ENCODE peak calls at places on chromosomes 2 and 18, in seven cellular contexts. B, N, U, K, T, Q and Y are unnamed samples.
A peak's percentile ranks its signal among the peaks of the same experiment; 100 is the strongest.

GRCh38 chr2:31401580-31401979 is 13.0 kb downstream of the XDH start:
- DNase-seq in B (no peak), N (peak; percentile 94), U (no peak), K (no peak), T (no peak), Q (peak; percentile 100), Y (no peak)

GRCh38 chr2:237603049-237603717 is 12.6 kb upstream of the RAB17 start:
- DNase-seq in B (no peak), N (no peak), U (no peak), K (no peak), T (no peak), Q (no peak), Y (no peak)

GRCh38 chr2:105873721-105874120 is 129.0 kb downstream of the NCK2 start:
- DNase-seq in B (no peak), N (peak; percentile 83), U (no peak), K (no peak), T (no peak), Q (peak; percentile 60), Y (no peak)

GRCh38 chr2:226887940-226888339 is 52.1 kb downstream of the RHBDD1 start:
- DNase-seq in B (no peak), N (peak; percentile 57), U (no peak), K (no peak), T (no peak), Q (peak; percentile 62), Y (no peak)

GRCh38 chr2:201452058-201452736 is 657 bp downstream of the STRADB start:
- DNase-seq in B (no peak), N (no peak), U (no peak), K (no peak), T (no peak), Q (peak; percentile 35), Y (no peak)

GRCh38 chr2:128427356-128427755 is 108.7 kb upstream of the HS6ST1 start:
- DNase-seq in B (no peak), N (no peak), U (peak; percentile 54), K (no peak), T (no peak), Q (no peak), Y (no peak)

GRCh38 chr18:12306752-12307151 is 1.3 kb upstream of the TUBB6 start:
- DNase-seq in B (no peak), N (no peak), U (no peak), K (no peak), T (no peak), Q (no peak), Y (no peak)

GRCh38 chr2:45494275-45494977 is 116.6 kb downstream of the SRBD1 start:
- DNase-seq in B (peak; percentile 70), N (peak; percentile 61), U (no peak), K (no peak), T (peak; percentile 64), Q (peak; percentile 73), Y (no peak)

GRCh38 chr2:128325665-128326181 is 7.1 kb upstream of the HS6ST1 start:
- DNase-seq in B (no peak), N (no peak), U (no peak), K (no peak), T (no peak), Q (no peak), Y (no peak)

GRCh38 chr18:74724186-74724585 is 126.5 kb downstream of the ZNF407 start:
- DNase-seq in B (no peak), N (peak; percentile 20), U (no peak), K (no peak), T (no peak), Q (peak; percentile 22), Y (no peak)

GRCh38 chr2:239938651-239939486 is 86.3 kb downstream of the NDUFA10 start:
- DNase-seq in B (no peak), N (no peak), U (peak; percentile 18), K (no peak), T (no peak), Q (no peak), Y (peak; percentile 4)

GRCh38 chr2:169900686-169901085 is 73.4 kb downstream of the UBR3 start:
- DNase-seq in B (no peak), N (no peak), U (no peak), K (no peak), T (no peak), Q (peak; percentile 4), Y (no peak)

GRCh38 chr2:112690853-112691390 is 29.9 kb upstream of the NT5DC4 start:
- DNase-seq in B (peak; percentile 67), N (peak; percentile 50), U (peak; percentile 45), K (peak; percentile 41), T (no peak), Q (peak; percentile 85), Y (peak; percentile 67)

GRCh38 chr18:12336887-12337286 is 28.8 kb downstream of the TUBB6 start:
- DNase-seq in B (no peak), N (peak; percentile 66), U (no peak), K (no peak), T (peak; percentile 75), Q (peak; percentile 74), Y (no peak)

GRCh38 chr18:48933578-48934399 is 17.0 kb downstream of the SMAD7 start:
- DNase-seq in B (no peak), N (no peak), U (no peak), K (peak; percentile 31), T (no peak), Q (no peak), Y (peak; percentile 92)

GRCh38 chr2:12488365-12488972 is 228.3 kb upstream of the TRIB2 start:
- DNase-seq in B (no peak), N (no peak), U (no peak), K (no peak), T (no peak), Q (peak; percentile 32), Y (no peak)

GRCh38 chr18:75267643-75268184 is 57.1 kb downstream of the TSHZ1 start:
- DNase-seq in B (no peak), N (no peak), U (no peak), K (no peak), T (no peak), Q (no peak), Y (no peak)

GRCh38 chr2:71797006-71797810 is 343.8 kb downstream of the DYSF start:
- DNase-seq in B (no peak), N (no peak), U (no peak), K (no peak), T (no peak), Q (no peak), Y (no peak)

GRCh38 chr2:212367431-212367830 is 171.2 kb downstream of the ERBB4 start:
- DNase-seq in B (no peak), N (no peak), U (no peak), K (no peak), T (no peak), Q (no peak), Y (no peak)

GRCh38 chr2:118169359-118170005 is 81.2 kb downstream of the INSIG2 start:
- DNase-seq in B (no peak), N (no peak), U (no peak), K (no peak), T (no peak), Q (peak; percentile 9), Y (no peak)

GRCh38 chr2:154402138-154402714 is 296.3 kb upstream of the KCNJ3 start:
- DNase-seq in B (peak; percentile 34), N (peak; percentile 0), U (no peak), K (no peak), T (peak; percentile 30), Q (peak; percentile 50), Y (no peak)

GRCh38 chr2:43210125-43210466 is 16.3 kb downstream of the ZFP36L2 start:
- DNase-seq in B (no peak), N (no peak), U (no peak), K (no peak), T (no peak), Q (no peak), Y (no peak)

GRCh38 chr2:11589316-11589940 is 55.6 kb downstream of the GREB1 start:
- DNase-seq in B (peak; percentile 9), N (no peak), U (no peak), K (no peak), T (no peak), Q (no peak), Y (no peak)

GRCh38 chr2:109185338-109185737 is 56.3 kb downstream of the SH3RF3 start:
- DNase-seq in B (no peak), N (no peak), U (no peak), K (no peak), T (no peak), Q (peak; percentile 47), Y (no peak)

GRCh38 chr2:239908744-239909143 is 116.4 kb downstream of the NDUFA10 start:
- DNase-seq in B (no peak), N (no peak), U (no peak), K (no peak), T (no peak), Q (no peak), Y (no peak)

GRCh38 chr2:65536596-65536995 is 104.2 kb upstream of the SPRED2 start:
- DNase-seq in B (no peak), N (no peak), U (no peak), K (no peak), T (no peak), Q (no peak), Y (no peak)

GRCh38 chr2:47201224-47201623 is 46.1 kb upstream of the STPG4 start:
- DNase-seq in B (no peak), N (no peak), U (no peak), K (no peak), T (no peak), Q (no peak), Y (no peak)

GRCh38 chr2:155315768-155316167 is 617.3 kb downstream of the KCNJ3 start:
- DNase-seq in B (no peak), N (no peak), U (no peak), K (no peak), T (no peak), Q (no peak), Y (no peak)

GRCh38 chr2:79453918-79454317 is 58.9 kb upstream of the CTNNA2 start:
- DNase-seq in B (no peak), N (no peak), U (no peak), K (no peak), T (no peak), Q (peak; percentile 8), Y (no peak)